ENCODE peak calls at places on chromosomes 12 and 14, in nine cellular contexts. One of them, this sample, is unnamed.

GRCh38 chr14:100586520-100587247 is 533 bp downstream of the BEGAIN start:
- DNase-seq in activated naive CD8-positive, alpha-beta T cell treated with anti-CD3 and anti-CD28 coated beads for 36 hours: peak
- DNase-seq in HT1080: no peak
- DNase-seq in dermis microvascular lymphatic vessel endothelial cell: no peak
- DNase-seq in choroid plexus epithelial cell: no peak
- DNase-seq in effector memory CD4-positive, alpha-beta T cell: no peak
- DNase-seq in NCI-H2029 treated with DMSO at 0.1 percent for 48 hours: no peak
- DNase-seq in left ventricle myocardium inferior: peak
- DNase-seq in iPS-NIHi11: peak
- DNase-seq in this sample: peak

GRCh38 chr12:123351349-123351748 is 13.3 kb downstream of the SBNO1 start:
- DNase-seq in activated naive CD8-positive, alpha-beta T cell treated with anti-CD3 and anti-CD28 coated beads for 36 hours: no peak
- DNase-seq in HT1080: no peak
- DNase-seq in dermis microvascular lymphatic vessel endothelial cell: no peak
- DNase-seq in choroid plexus epithelial cell: no peak
- DNase-seq in effector memory CD4-positive, alpha-beta T cell: no peak
- DNase-seq in NCI-H2029 treated with DMSO at 0.1 percent for 48 hours: no peak
- DNase-seq in left ventricle myocardium inferior: no peak
- DNase-seq in iPS-NIHi11: no peak
- DNase-seq in this sample: no peak

GRCh38 chr14:69321601-69322330 is 61.8 kb downstream of the GALNT16 start:
- DNase-seq in activated naive CD8-positive, alpha-beta T cell treated with anti-CD3 and anti-CD28 coated beads for 36 hours: no peak
- DNase-seq in HT1080: no peak
- DNase-seq in dermis microvascular lymphatic vessel endothelial cell: no peak
- DNase-seq in choroid plexus epithelial cell: peak
- DNase-seq in effector memory CD4-positive, alpha-beta T cell: no peak
- DNase-seq in NCI-H2029 treated with DMSO at 0.1 percent for 48 hours: no peak
- DNase-seq in left ventricle myocardium inferior: no peak
- DNase-seq in iPS-NIHi11: no peak
- DNase-seq in this sample: no peak

GRCh38 chr14:104994988-104995387 is 9.4 kb downstream of the CLBA1 start:
- DNase-seq in activated naive CD8-positive, alpha-beta T cell treated with anti-CD3 and anti-CD28 coated beads for 36 hours: no peak
- DNase-seq in HT1080: no peak
- DNase-seq in dermis microvascular lymphatic vessel endothelial cell: no peak
- DNase-seq in choroid plexus epithelial cell: no peak
- DNase-seq in effector memory CD4-positive, alpha-beta T cell: no peak
- DNase-seq in NCI-H2029 treated with DMSO at 0.1 percent for 48 hours: no peak
- DNase-seq in left ventricle myocardium inferior: no peak
- DNase-seq in iPS-NIHi11: no peak
- DNase-seq in this sample: no peak

GRCh38 chr14:93946104-93946503 is 19.0 kb downstream of the FAM181A start:
- DNase-seq in activated naive CD8-positive, alpha-beta T cell treated with anti-CD3 and anti-CD28 coated beads for 36 hours: no peak
- DNase-seq in HT1080: peak
- DNase-seq in dermis microvascular lymphatic vessel endothelial cell: peak
- DNase-seq in choroid plexus epithelial cell: peak
- DNase-seq in effector memory CD4-positive, alpha-beta T cell: no peak
- DNase-seq in NCI-H2029 treated with DMSO at 0.1 percent for 48 hours: no peak
- DNase-seq in left ventricle myocardium inferior: no peak
- DNase-seq in iPS-NIHi11: no peak
- DNase-seq in this sample: peak

GRCh38 chr14:54568821-54569591 is 2.1 kb downstream of the SAMD4A start:
- DNase-seq in activated naive CD8-positive, alpha-beta T cell treated with anti-CD3 and anti-CD28 coated beads for 36 hours: no peak
- DNase-seq in HT1080: peak
- DNase-seq in dermis microvascular lymphatic vessel endothelial cell: peak
- DNase-seq in choroid plexus epithelial cell: peak
- DNase-seq in effector memory CD4-positive, alpha-beta T cell: no peak
- DNase-seq in NCI-H2029 treated with DMSO at 0.1 percent for 48 hours: no peak
- DNase-seq in left ventricle myocardium inferior: peak
- DNase-seq in iPS-NIHi11: no peak
- DNase-seq in this sample: peak

GRCh38 chr14:81401420-81402122 is 1.4 kb upstream of the STON2 start:
- DNase-seq in activated naive CD8-positive, alpha-beta T cell treated with anti-CD3 and anti-CD28 coated beads for 36 hours: no peak
- DNase-seq in HT1080: peak
- DNase-seq in dermis microvascular lymphatic vessel endothelial cell: no peak
- DNase-seq in choroid plexus epithelial cell: peak
- DNase-seq in effector memory CD4-positive, alpha-beta T cell: no peak
- DNase-seq in NCI-H2029 treated with DMSO at 0.1 percent for 48 hours: no peak
- DNase-seq in left ventricle myocardium inferior: no peak
- DNase-seq in iPS-NIHi11: no peak
- DNase-seq in this sample: peak

GRCh38 chr12:85784096-85784720 is 52.0 kb downstream of the RASSF9 start:
- DNase-seq in activated naive CD8-positive, alpha-beta T cell treated with anti-CD3 and anti-CD28 coated beads for 36 hours: no peak
- DNase-seq in HT1080: no peak
- DNase-seq in dermis microvascular lymphatic vessel endothelial cell: no peak
- DNase-seq in choroid plexus epithelial cell: no peak
- DNase-seq in effector memory CD4-positive, alpha-beta T cell: no peak
- DNase-seq in NCI-H2029 treated with DMSO at 0.1 percent for 48 hours: no peak
- DNase-seq in left ventricle myocardium inferior: no peak
- DNase-seq in iPS-NIHi11: no peak
- DNase-seq in this sample: peak

GRCh38 chr14:62099091-62099490 is 336.9 kb downstream of the SNAPC1 start:
- DNase-seq in activated naive CD8-positive, alpha-beta T cell treated with anti-CD3 and anti-CD28 coated beads for 36 hours: no peak
- DNase-seq in HT1080: no peak
- DNase-seq in dermis microvascular lymphatic vessel endothelial cell: no peak
- DNase-seq in choroid plexus epithelial cell: no peak
- DNase-seq in effector memory CD4-positive, alpha-beta T cell: no peak
- DNase-seq in NCI-H2029 treated with DMSO at 0.1 percent for 48 hours: no peak
- DNase-seq in left ventricle myocardium inferior: no peak
- DNase-seq in iPS-NIHi11: no peak
- DNase-seq in this sample: no peak

GRCh38 chr12:45439039-45439438 is 223.1 kb downstream of the ANO6 start:
- DNase-seq in activated naive CD8-positive, alpha-beta T cell treated with anti-CD3 and anti-CD28 coated beads for 36 hours: no peak
- DNase-seq in HT1080: peak
- DNase-seq in dermis microvascular lymphatic vessel endothelial cell: no peak
- DNase-seq in choroid plexus epithelial cell: no peak
- DNase-seq in effector memory CD4-positive, alpha-beta T cell: no peak
- DNase-seq in NCI-H2029 treated with DMSO at 0.1 percent for 48 hours: no peak
- DNase-seq in left ventricle myocardium inferior: no peak
- DNase-seq in iPS-NIHi11: no peak
- DNase-seq in this sample: peak

GRCh38 chr12:12467701-12468218 is 94.9 kb downstream of the DUSP16 start:
- DNase-seq in activated naive CD8-positive, alpha-beta T cell treated with anti-CD3 and anti-CD28 coated beads for 36 hours: no peak
- DNase-seq in HT1080: no peak
- DNase-seq in dermis microvascular lymphatic vessel endothelial cell: no peak
- DNase-seq in choroid plexus epithelial cell: peak
- DNase-seq in effector memory CD4-positive, alpha-beta T cell: peak
- DNase-seq in NCI-H2029 treated with DMSO at 0.1 percent for 48 hours: peak
- DNase-seq in left ventricle myocardium inferior: no peak
- DNase-seq in iPS-NIHi11: no peak
- DNase-seq in this sample: peak

This sample was measured in astrocyte.